ENCODE peak calls at places on chromosomes 4 and X, in five cellular contexts. A, K, F, V and J are unnamed samples. For H3K36me3, the result is how much of the 10 kb centered on the place peaks cover.

GRCh38 chrX:21691512-21692018 is 33.4 kb upstream of the KLHL34 start:
- DNase-seq in A (no peak), K (no peak), F (no peak), V (no peak), J (no peak)

GRCh38 chr4:95572304-95572991 is 23.7 kb upstream of the UNC5C start:
- DNase-seq in A (peak), K (no peak), F (peak), V (no peak), J (peak)

GRCh38 chr4:99447079-99447478 is 11.9 kb upstream of the ADH7 start:
- DNase-seq in A (no peak), K (peak), F (no peak), V (peak), J (peak)

GRCh38 chr4:76579596-76580375 is 144.8 kb downstream of the SHROOM3 start:
- DNase-seq in A (no peak), K (no peak), F (no peak), V (no peak), J (no peak)

GRCh38 chr4:77582151-77582550 is 23.5 kb upstream of the CXCL13 start:
- DNase-seq in A (no peak), K (no peak), F (no peak), V (no peak), J (no peak)

GRCh38 chr4:138861130-138861529 is 154.5 kb upstream of the NOCT start:
- DNase-seq in A (no peak), K (no peak), F (no peak), V (peak), J (no peak)

GRCh38 chr4:183468210-183469095 is 24.0 kb downstream of the CDKN2AIP start:
- DNase-seq in A (no peak), K (no peak), F (no peak), V (no peak), J (no peak)

GRCh38 chr4:153205028-153205648 is 895 bp downstream of the TRIM2 start:
- DNase-seq in A (no peak), K (no peak), F (peak), V (no peak), J (no peak)

GRCh38 chr4:89319756-89320155 is 12.2 kb upstream of the GPRIN3 start:
- DNase-seq in A (no peak), K (no peak), F (no peak), V (peak), J (no peak)

GRCh38 chr4:72531768-72532290 is 37.2 kb downstream of the ADAMTS3 start:
- DNase-seq in A (no peak), K (no peak), F (no peak), V (no peak), J (no peak)

GRCh38 chrX:84363054-84363453 is 139.2 kb downstream of the HDX start:
- DNase-seq in A (no peak), K (no peak), F (no peak), V (peak), J (no peak)

GRCh38 chrX:150692837-150693781 is at the start of gene MTMR1:
- DNase-seq in A (peak), K (no peak), F (peak), V (no peak), J (no peak)

GRCh38 chrX:111868726-111869638 is 7.0 kb upstream of the TRPC5OS start:
- DNase-seq in A (no peak), K (no peak), F (no peak), V (no peak), J (no peak)

GRCh38 chr4:65671402-65671801 is 1.1 kb upstream of the EPHA5 start:
- DNase-seq in A (no peak), K (no peak), F (no peak), V (no peak), J (no peak)

GRCh38 chrX:40109288-40110008 is 11.7 kb upstream of the BCOR start:
- DNase-seq in A (peak), K (no peak), F (peak), V (no peak), J (no peak)

GRCh38 chr4:40199179-40199670 is 2.4 kb downstream of the RHOH start:
- DNase-seq in A (no peak), K (no peak), F (no peak), V (no peak), J (no peak)

GRCh38 chrX:24293412-24293811 is 20.5 kb downstream of the SUPT20HL2 start:
- DNase-seq in A (no peak), K (no peak), F (no peak), V (no peak), J (no peak)

GRCh38 chrX:112642349-112642748 is 37.4 kb downstream of the LHFPL1 start:
- DNase-seq in A (no peak), K (peak), F (peak), V (peak), J (no peak)

GRCh38 chrX:22339459-22339858 is 66.7 kb downstream of the CBLL2 start:
- DNase-seq in A (no peak), K (no peak), F (no peak), V (no peak), J (no peak)

GRCh38 chr4:73459048-73459421 is 22.5 kb upstream of the AFM start:
- DNase-seq in A (no peak), K (no peak), F (no peak), V (no peak), J (no peak)

GRCh38 chr4:80138556-80139538 is 58.5 kb upstream of the PRDM8 start:
- DNase-seq in A (peak), K (no peak), F (no peak), V (peak), J (no peak)

GRCh38 chr4:147355849-147356248 is 125.0 kb upstream of the EDNRA start:
- DNase-seq in A (no peak), K (no peak), F (no peak), V (peak), J (peak)

GRCh38 chrX:153627675-153628111 is 19.3 kb upstream of the DUSP9 start:
- DNase-seq in A (peak), K (no peak), F (no peak), V (no peak), J (no peak)

GRCh38 chr4:154491731-154492249 is at the start of gene DCHS2:
- DNase-seq in A (peak), K (no peak), F (peak), V (no peak), J (no peak)

GRCh38 chr4:84530449-84530848 is 31.4 kb upstream of the NKX6-1 start:
- DNase-seq in A (no peak), K (no peak), F (no peak), V (peak), J (no peak)

GRCh38 chr4:20995591-20995990 is 295.3 kb downstream of the PACRGL start:
- DNase-seq in A (no peak), K (no peak), F (no peak), V (no peak), J (no peak)

GRCh38 chr4:6880691-6881090 is 28.9 kb upstream of the TBC1D14 start:
- DNase-seq in A (no peak), K (no peak), F (no peak), V (no peak), J (no peak)
- H3K36me3 ChIP-seq in A (half or more), K (under half), F (under half), V (under half), J (under half)

GRCh38 chrX:87299563-87300160 is 217.9 kb upstream of the KLHL4 start:
- DNase-seq in A (no peak), K (no peak), F (no peak), V (no peak), J (no peak)
- TF ChIP-seq CTCF in A (peak), K (no peak), F (peak), V (peak), J (peak)

DNA sequence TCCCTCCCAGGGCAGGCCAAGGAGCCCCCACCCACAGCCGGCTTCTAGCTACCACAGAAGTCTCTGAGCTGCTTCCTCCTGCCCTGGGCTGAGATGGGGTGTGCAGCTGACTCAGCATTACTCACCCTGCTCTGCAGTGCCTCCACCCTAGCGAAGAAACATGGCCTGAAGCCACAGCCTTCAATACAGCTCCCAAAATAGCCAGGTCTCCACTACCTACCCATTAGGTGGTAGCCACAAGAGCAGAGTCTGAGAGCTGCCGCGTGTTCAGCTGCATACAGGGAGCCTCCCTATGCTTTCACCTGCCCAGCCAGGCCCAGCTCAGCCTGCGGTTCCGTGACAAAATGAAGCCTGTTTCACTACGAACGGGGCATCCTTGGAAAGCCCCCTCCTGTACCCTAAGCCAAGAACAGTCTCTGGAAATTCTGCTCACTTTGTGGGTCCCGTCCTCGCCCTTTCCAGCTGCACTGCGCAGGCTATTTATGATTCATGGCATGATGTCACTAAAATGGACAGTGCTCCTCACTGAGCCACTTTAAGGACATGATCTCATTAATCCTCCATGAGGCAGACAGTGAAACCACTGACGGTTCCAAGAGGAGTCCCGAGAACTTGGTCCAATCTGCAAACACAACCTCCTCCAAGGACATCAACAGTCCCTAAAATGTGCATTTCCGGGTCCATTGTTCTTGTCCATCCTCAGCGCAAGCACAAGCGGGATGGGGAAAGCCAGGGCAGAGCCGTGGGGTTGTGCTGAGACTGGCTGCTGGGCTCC is 20.2 kb downstream of the WDR1 start:
- DNase-seq in A (peak), K (peak), F (peak), V (peak), J (peak)
- H3K36me3 ChIP-seq in A (half or more), K (half or more), F (under half), V (under half), J (under half)

GRCh38 chr4:186723207-186724047 is at the start of gene FAT1:
- DNase-seq in A (peak), K (no peak), F (peak), V (peak), J (no peak)

GRCh38 chr4:186722856-186723206 is 825 bp downstream of the FAT1 start:
- DNase-seq in A (no peak), K (no peak), F (no peak), V (no peak), J (no peak)

GRCh38 chr4:186724048-186724860 is 598 bp upstream of the FAT1 start:
- DNase-seq in A (peak), K (no peak), F (peak), V (peak), J (no peak)

GRCh38 chr4:186717556-186717955 is 6.1 kb downstream of the FAT1 start:
- DNase-seq in A (no peak), K (no peak), F (no peak), V (no peak), J (no peak)

GRCh38 chr4:186719925-186720694 is 3.5 kb downstream of the FAT1 start:
- DNase-seq in A (no peak), K (no peak), F (no peak), V (no peak), J (no peak)
- TF ChIP-seq CTCF in A (peak), K (no peak), F (peak), V (peak), J (peak)

GRCh38 chr4:51885371-51885770 is 42.4 kb downstream of the DCUN1D4 start:
- DNase-seq in A (no peak), K (peak), F (no peak), V (peak), J (no peak)

GRCh38 chr4:51894246-51894645 is 51.3 kb downstream of the DCUN1D4 start:
- DNase-seq in A (no peak), K (no peak), F (no peak), V (peak), J (no peak)

GRCh38 chr4:51895158-51895557 is 52.2 kb downstream of the DCUN1D4 start:
- DNase-seq in A (no peak), K (no peak), F (no peak), V (no peak), J (no peak)

GRCh38 chr4:51895816-51896408 is 53.0 kb downstream of the DCUN1D4 start:
- DNase-seq in A (peak), K (peak), F (peak), V (peak), J (peak)

DNA sequence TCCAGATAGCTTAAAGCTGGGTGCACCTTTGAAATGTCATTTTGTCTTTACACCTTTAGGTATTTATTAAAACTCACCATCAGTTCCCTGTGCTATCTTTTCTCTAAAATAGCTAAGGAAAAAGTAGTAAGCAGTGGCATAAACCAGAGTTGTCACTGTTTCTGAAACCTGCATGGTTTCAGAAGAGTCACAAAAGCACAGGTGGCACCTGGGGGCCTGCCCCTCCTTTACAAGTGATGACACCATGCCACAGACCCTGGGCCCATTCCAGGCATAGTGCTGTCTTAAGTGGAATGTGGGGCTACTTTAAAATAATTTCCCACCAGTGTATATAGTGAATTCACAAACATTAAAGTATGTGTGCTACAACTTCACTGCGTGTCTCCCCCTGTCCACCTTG is 47.8 kb downstream of the DCUN1D4 start:
- DNase-seq in A (no peak), K (no peak), F (no peak), V (no peak), J (no peak)
- H3K36me3 ChIP-seq in A (half or more), K (under half), F (under half), V (under half), J (under half)

DNA sequence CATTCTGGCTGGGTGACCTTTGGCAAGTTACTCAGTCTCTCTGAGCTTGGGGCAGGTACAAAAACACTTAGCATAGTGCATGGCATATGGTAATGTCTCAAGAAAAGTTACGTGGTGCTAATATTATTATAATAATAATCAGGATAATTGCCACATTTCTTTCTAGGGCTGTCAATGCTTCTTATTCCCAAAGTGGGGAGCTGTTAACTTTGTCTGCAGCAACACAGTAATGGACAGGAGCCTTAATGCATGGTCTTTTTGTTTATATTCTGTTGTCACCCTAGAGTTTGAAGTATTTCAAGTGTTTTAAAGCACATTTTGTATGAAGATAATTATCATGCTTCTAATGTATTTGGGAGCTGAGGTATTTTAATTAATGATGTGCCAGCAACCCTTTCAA is 121.8 kb downstream of the FHIP1A start:
- DNase-seq in A (no peak), K (no peak), F (no peak), V (no peak), J (no peak)
- TF ChIP-seq CTCF in A (no peak), K (peak), F (no peak), V (peak), J (no peak)

GRCh38 chr4:763191-763810 is 57.7 kb downstream of the PCGF3 start:
- DNase-seq in A (peak), K (no peak), F (no peak), V (no peak), J (no peak)

GRCh38 chr4:761086-761485 is 55.5 kb downstream of the PCGF3 start:
- DNase-seq in A (peak), K (no peak), F (no peak), V (no peak), J (no peak)

GRCh38 chr4:761739-762138 is 56.1 kb downstream of the PCGF3 start:
- DNase-seq in A (peak), K (no peak), F (no peak), V (no peak), J (no peak)

GRCh38 chr4:762211-763190 is 56.9 kb downstream of the PCGF3 start:
- DNase-seq in A (peak), K (no peak), F (no peak), V (peak), J (no peak)

GRCh38 chr4:760616-761015 is 55.0 kb downstream of the PCGF3 start:
- DNase-seq in A (peak), K (no peak), F (no peak), V (no peak), J (no peak)
- H3K36me3 ChIP-seq in A (under half), K (under half), F (under half), V (under half), J (under half)

GRCh38 chr4:162957521-162958143 is 209.1 kb downstream of the NAF1 start:
- DNase-seq in A (no peak), K (no peak), F (no peak), V (no peak), J (no peak)

GRCh38 chr4:162954976-162955375 is 211.7 kb downstream of the NAF1 start:
- DNase-seq in A (no peak), K (no peak), F (no peak), V (no peak), J (no peak)

GRCh38 chr4:162959056-162959455 is 207.6 kb downstream of the NAF1 start:
- DNase-seq in A (no peak), K (peak), F (no peak), V (no peak), J (no peak)
- TF ChIP-seq CTCF in A (peak), K (peak), F (no peak), V (no peak), J (peak)

DNA sequence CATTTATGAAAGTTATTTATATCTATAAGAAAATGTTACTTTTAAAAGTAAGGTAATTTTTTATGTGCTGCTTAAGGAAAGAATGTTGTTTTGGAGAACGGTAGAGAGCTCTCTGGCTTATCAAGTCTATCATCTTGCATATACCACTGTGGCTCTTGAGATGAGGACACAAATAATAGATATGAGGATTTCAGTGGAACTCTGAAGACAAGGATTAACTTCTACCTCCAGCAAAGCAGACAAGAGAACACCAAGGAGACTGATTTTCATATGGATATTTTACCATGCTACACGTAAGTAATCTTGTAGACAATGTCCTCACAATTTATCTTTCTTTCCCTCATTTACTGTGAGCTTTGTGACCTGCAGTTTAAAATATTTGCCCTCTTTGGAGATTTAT is 557.5 kb upstream of the NDST4 start:
- DNase-seq in A (no peak), K (no peak), F (no peak), V (no peak), J (no peak)
- H3K36me3 ChIP-seq in A (under half), K (under half), F (under half), V (under half), J (under half)